ENCODE peak calls at places on chromosomes 2 and 18, in nine cellular contexts. One of them, this sample, is unnamed.

GRCh38 chr2:136860443-136860958 is 95.2 kb downstream of the THSD7B start:
- DNase-seq in foreskin fibroblast: no peak
- DNase-seq in HCT116: no peak
- DNase-seq in heart left ventricle: no peak
- DNase-seq in lung: no peak
- DNase-seq in Peyer's patch: no peak
- DNase-seq in neuronal stem cell: no peak
- DNase-seq in heart right ventricle: no peak
- DNase-seq in SK-N-SH: no peak
- DNase-seq in this sample: no peak

GRCh38 chr2:204727368-204727767 is 182.1 kb downstream of the PARD3B start:
- DNase-seq in foreskin fibroblast: no peak
- DNase-seq in HCT116: no peak
- DNase-seq in heart left ventricle: no peak
- DNase-seq in lung: no peak
- DNase-seq in Peyer's patch: no peak
- DNase-seq in neuronal stem cell: no peak
- DNase-seq in heart right ventricle: no peak
- DNase-seq in SK-N-SH: no peak
- DNase-seq in this sample: no peak

GRCh38 chr2:47631840-47632398 is 151.0 kb upstream of the MSH6 start:
- DNase-seq in foreskin fibroblast: peak; percentile 71
- DNase-seq in HCT116: peak; percentile 54
- DNase-seq in heart left ventricle: no peak
- DNase-seq in lung: peak; percentile 46
- DNase-seq in Peyer's patch: peak; percentile 49
- DNase-seq in neuronal stem cell: no peak
- DNase-seq in heart right ventricle: no peak
- DNase-seq in SK-N-SH: no peak
- DNase-seq in this sample: peak; percentile 23

GRCh38 chr2:151238527-151239487 is 22.9 kb downstream of the RBM43 start:
- DNase-seq in foreskin fibroblast: peak; percentile 92
- DNase-seq in HCT116: peak; percentile 45
- DNase-seq in heart left ventricle: peak; percentile 38
- DNase-seq in lung: peak; percentile 39
- DNase-seq in Peyer's patch: peak; percentile 63
- DNase-seq in neuronal stem cell: peak; percentile 59
- DNase-seq in heart right ventricle: no peak
- DNase-seq in SK-N-SH: peak; percentile 71
- DNase-seq in this sample: no peak

GRCh38 chr2:196500686-196501431 is 138.7 kb upstream of the CCDC150 start:
- DNase-seq in foreskin fibroblast: peak; percentile 9
- DNase-seq in HCT116: no peak
- DNase-seq in heart left ventricle: no peak
- DNase-seq in lung: no peak
- DNase-seq in Peyer's patch: no peak
- DNase-seq in neuronal stem cell: no peak
- DNase-seq in heart right ventricle: no peak
- DNase-seq in SK-N-SH: no peak
- DNase-seq in this sample: no peak

GRCh38 chr2:126839711-126840110 is 59.0 kb upstream of the TEX51 start:
- DNase-seq in foreskin fibroblast: no peak
- DNase-seq in HCT116: no peak
- DNase-seq in heart left ventricle: no peak
- DNase-seq in lung: no peak
- DNase-seq in Peyer's patch: peak; percentile 14
- DNase-seq in neuronal stem cell: no peak
- DNase-seq in heart right ventricle: no peak
- DNase-seq in SK-N-SH: peak; percentile 28
- DNase-seq in this sample: no peak

GRCh38 chr2:127348421-127349000 is 39.3 kb downstream of the MAP3K2 start:
- DNase-seq in foreskin fibroblast: peak; percentile 68
- DNase-seq in HCT116: no peak
- DNase-seq in heart left ventricle: no peak
- DNase-seq in lung: no peak
- DNase-seq in Peyer's patch: no peak
- DNase-seq in neuronal stem cell: no peak
- DNase-seq in heart right ventricle: no peak
- DNase-seq in SK-N-SH: no peak
- DNase-seq in this sample: no peak

GRCh38 chr2:50746526-50746925 is 285.4 kb downstream of the NRXN1 start:
- DNase-seq in foreskin fibroblast: peak; percentile 4
- DNase-seq in HCT116: peak; percentile 28
- DNase-seq in heart left ventricle: no peak
- DNase-seq in lung: no peak
- DNase-seq in Peyer's patch: no peak
- DNase-seq in neuronal stem cell: no peak
- DNase-seq in heart right ventricle: no peak
- DNase-seq in SK-N-SH: peak; percentile 12
- DNase-seq in this sample: no peak

GRCh38 chr2:175309799-175310198 is 128.3 kb upstream of the ATP5MC3 start:
- DNase-seq in foreskin fibroblast: peak; percentile 49
- DNase-seq in HCT116: peak; percentile 16
- DNase-seq in heart left ventricle: no peak
- DNase-seq in lung: no peak
- DNase-seq in Peyer's patch: no peak
- DNase-seq in neuronal stem cell: no peak
- DNase-seq in heart right ventricle: peak; percentile 16
- DNase-seq in SK-N-SH: peak; percentile 54
- DNase-seq in this sample: no peak

GRCh38 chr2:140658766-140659165 is 1472.0 kb downstream of the LRP1B start:
- DNase-seq in foreskin fibroblast: no peak
- DNase-seq in HCT116: no peak
- DNase-seq in heart left ventricle: no peak
- DNase-seq in lung: no peak
- DNase-seq in Peyer's patch: no peak
- DNase-seq in neuronal stem cell: no peak
- DNase-seq in heart right ventricle: no peak
- DNase-seq in SK-N-SH: no peak
- DNase-seq in this sample: no peak

GRCh38 chr18:74268175-74268574 is 23.6 kb downstream of the CYB5A start:
- DNase-seq in foreskin fibroblast: no peak
- DNase-seq in HCT116: no peak
- DNase-seq in heart left ventricle: no peak
- DNase-seq in lung: no peak
- DNase-seq in Peyer's patch: no peak
- DNase-seq in neuronal stem cell: no peak
- DNase-seq in heart right ventricle: no peak
- DNase-seq in SK-N-SH: no peak
- DNase-seq in this sample: no peak

GRCh38 chr18:68041327-68041726 is 524.8 kb upstream of the DSEL start:
- DNase-seq in foreskin fibroblast: peak; percentile 35
- DNase-seq in HCT116: no peak
- DNase-seq in heart left ventricle: no peak
- DNase-seq in lung: no peak
- DNase-seq in Peyer's patch: no peak
- DNase-seq in neuronal stem cell: no peak
- DNase-seq in heart right ventricle: no peak
- DNase-seq in SK-N-SH: no peak
- DNase-seq in this sample: no peak

GRCh38 chr2:23484767-23485166 is 99.8 kb downstream of the KLHL29 start:
- DNase-seq in foreskin fibroblast: no peak
- DNase-seq in HCT116: no peak
- DNase-seq in heart left ventricle: no peak
- DNase-seq in lung: no peak
- DNase-seq in Peyer's patch: no peak
- DNase-seq in neuronal stem cell: no peak
- DNase-seq in heart right ventricle: no peak
- DNase-seq in SK-N-SH: no peak
- DNase-seq in this sample: no peak

GRCh38 chr2:231677632-231678104 is 30.7 kb upstream of the PTMA start:
- DNase-seq in foreskin fibroblast: peak; percentile 87
- DNase-seq in HCT116: peak; percentile 73
- DNase-seq in heart left ventricle: peak; percentile 78
- DNase-seq in lung: peak; percentile 87
- DNase-seq in Peyer's patch: peak; percentile 96
- DNase-seq in neuronal stem cell: peak; percentile 82
- DNase-seq in heart right ventricle: peak; percentile 79
- DNase-seq in SK-N-SH: peak; percentile 80
- DNase-seq in this sample: peak; percentile 97

GRCh38 chr18:73136134-73136533 is 268.3 kb upstream of the NETO1 start:
- DNase-seq in foreskin fibroblast: peak; percentile 5
- DNase-seq in HCT116: no peak
- DNase-seq in heart left ventricle: no peak
- DNase-seq in lung: no peak
- DNase-seq in Peyer's patch: no peak
- DNase-seq in neuronal stem cell: no peak
- DNase-seq in heart right ventricle: no peak
- DNase-seq in SK-N-SH: no peak
- DNase-seq in this sample: no peak

GRCh38 chr18:9792565-9793226 is 84.6 kb downstream of the RAB31 start:
- DNase-seq in foreskin fibroblast: no peak
- DNase-seq in HCT116: no peak
- DNase-seq in heart left ventricle: no peak
- DNase-seq in lung: no peak
- DNase-seq in Peyer's patch: no peak
- DNase-seq in neuronal stem cell: no peak
- DNase-seq in heart right ventricle: no peak
- DNase-seq in SK-N-SH: peak; percentile 51
- DNase-seq in this sample: no peak

DNA sequence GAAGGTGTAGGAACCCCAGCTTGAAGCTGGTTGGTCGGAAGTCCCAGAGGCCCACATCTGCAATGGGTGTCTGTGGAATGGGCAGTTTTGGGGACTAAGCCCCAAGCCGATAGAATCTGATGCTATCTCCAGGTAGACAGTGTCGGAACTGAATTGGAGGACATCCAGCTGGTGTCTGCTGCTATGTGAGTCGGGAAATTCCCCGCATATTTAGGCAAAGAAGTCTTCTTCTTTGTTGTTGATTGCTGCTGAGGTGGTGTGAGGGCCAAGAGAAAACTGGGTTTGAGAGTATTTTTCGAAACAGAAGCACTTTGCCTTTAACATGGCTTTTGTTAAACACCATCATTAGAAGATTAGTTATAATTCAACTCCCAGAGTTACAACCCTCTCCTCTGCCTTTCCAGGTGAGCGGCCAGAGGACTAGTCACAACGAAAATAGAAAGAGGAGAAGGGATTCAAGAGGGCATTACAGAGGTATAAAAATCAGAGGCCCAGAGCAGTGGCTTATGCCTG is 49.4 kb upstream of the ACTR3 start:
- DNase-seq in foreskin fibroblast: no peak
- DNase-seq in HCT116: no peak
- DNase-seq in heart left ventricle: no peak
- DNase-seq in lung: no peak
- DNase-seq in Peyer's patch: no peak
- DNase-seq in neuronal stem cell: no peak
- DNase-seq in heart right ventricle: no peak
- DNase-seq in SK-N-SH: no peak
- DNase-seq in this sample: no peak
- H3K4me3 ChIP-seq in foreskin fibroblast: no peak overlapping the region
- H3K4me3 ChIP-seq in HCT116: no peak overlapping the region
- H3K4me3 ChIP-seq in heart left ventricle: no peak overlapping the region
- H3K4me3 ChIP-seq in lung: no peak overlapping the region
- H3K4me3 ChIP-seq in Peyer's patch: no peak overlapping the region
- H3K4me3 ChIP-seq in neuronal stem cell: no peak overlapping the region
- H3K4me3 ChIP-seq in heart right ventricle: no peak overlapping the region
- H3K4me3 ChIP-seq in SK-N-SH: no peak overlapping the region
- H3K4me3 ChIP-seq in this sample: no peak overlapping the region

GRCh38 chr2:218003265-218003950 is 613 bp upstream of the TNS1 start:
- DNase-seq in foreskin fibroblast: peak; percentile 92
- DNase-seq in HCT116: no peak
- DNase-seq in heart left ventricle: peak; percentile 55
- DNase-seq in lung: no peak
- DNase-seq in Peyer's patch: no peak
- DNase-seq in neuronal stem cell: no peak
- DNase-seq in heart right ventricle: no peak
- DNase-seq in SK-N-SH: peak; percentile 88
- DNase-seq in this sample: no peak

GRCh38 chr2:218002792-218003191 is at the start of gene TNS1:
- DNase-seq in foreskin fibroblast: peak; percentile 85
- DNase-seq in HCT116: no peak
- DNase-seq in heart left ventricle: no peak
- DNase-seq in lung: no peak
- DNase-seq in Peyer's patch: no peak
- DNase-seq in neuronal stem cell: no peak
- DNase-seq in heart right ventricle: peak; percentile 62
- DNase-seq in SK-N-SH: peak; percentile 73
- DNase-seq in this sample: no peak

GRCh38 chr2:218000137-218000536 is 2.7 kb downstream of the TNS1 start:
- DNase-seq in foreskin fibroblast: peak; percentile 93
- DNase-seq in HCT116: no peak
- DNase-seq in heart left ventricle: no peak
- DNase-seq in lung: no peak
- DNase-seq in Peyer's patch: no peak
- DNase-seq in neuronal stem cell: no peak
- DNase-seq in heart right ventricle: no peak
- DNase-seq in SK-N-SH: no peak
- DNase-seq in this sample: no peak

GRCh38 chr2:218002103-218002502 is 692 bp downstream of the TNS1 start:
- DNase-seq in foreskin fibroblast: peak; percentile 56
- DNase-seq in HCT116: no peak
- DNase-seq in heart left ventricle: no peak
- DNase-seq in lung: no peak
- DNase-seq in Peyer's patch: no peak
- DNase-seq in neuronal stem cell: no peak
- DNase-seq in heart right ventricle: no peak
- DNase-seq in SK-N-SH: peak; percentile 44
- DNase-seq in this sample: no peak

GRCh38 chr2:218001629-218002028 is 1.2 kb downstream of the TNS1 start:
- DNase-seq in foreskin fibroblast: peak; percentile 26
- DNase-seq in HCT116: no peak
- DNase-seq in heart left ventricle: no peak
- DNase-seq in lung: no peak
- DNase-seq in Peyer's patch: no peak
- DNase-seq in neuronal stem cell: no peak
- DNase-seq in heart right ventricle: no peak
- DNase-seq in SK-N-SH: peak; percentile 61
- DNase-seq in this sample: no peak
- H3K4me3 ChIP-seq in foreskin fibroblast: peak overlapping the region; percentile 85
- H3K4me3 ChIP-seq in HCT116: no peak overlapping the region
- H3K4me3 ChIP-seq in heart left ventricle: peak overlapping the region; percentile 49
- H3K4me3 ChIP-seq in lung: no peak overlapping the region
- H3K4me3 ChIP-seq in Peyer's patch: no peak overlapping the region
- H3K4me3 ChIP-seq in neuronal stem cell: no peak overlapping the region
- H3K4me3 ChIP-seq in heart right ventricle: peak overlapping the region; percentile 35
- H3K4me3 ChIP-seq in SK-N-SH: peak overlapping the region; percentile 69
- H3K4me3 ChIP-seq in this sample: no peak overlapping the region

DNA sequence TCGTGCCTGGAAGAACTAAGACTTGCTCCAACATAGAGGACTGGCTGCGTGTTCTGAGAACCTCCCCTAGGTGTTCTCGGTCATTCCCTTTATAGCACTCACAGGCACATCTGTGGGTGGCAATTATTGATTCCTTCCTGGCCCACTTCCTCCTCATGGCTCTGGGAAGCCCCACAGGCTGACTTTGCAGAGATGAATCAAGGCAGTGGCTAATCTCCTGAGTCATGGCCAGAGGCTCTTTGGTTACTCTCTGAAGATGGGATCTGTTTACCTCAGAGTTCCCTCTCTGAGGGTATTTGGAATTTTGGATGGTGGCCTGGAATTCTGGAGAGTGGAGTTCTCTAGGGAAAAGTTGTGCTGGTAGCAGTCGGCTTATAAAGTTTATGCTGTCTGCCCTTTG is 105.0 kb downstream of the PLCL1 start:
- DNase-seq in foreskin fibroblast: peak; percentile 87
- DNase-seq in HCT116: peak; percentile 6
- DNase-seq in heart left ventricle: no peak
- DNase-seq in lung: no peak
- DNase-seq in Peyer's patch: no peak
- DNase-seq in neuronal stem cell: no peak
- DNase-seq in heart right ventricle: no peak
- DNase-seq in SK-N-SH: no peak
- DNase-seq in this sample: no peak
- H3K4me3 ChIP-seq in foreskin fibroblast: no peak overlapping the region
- H3K4me3 ChIP-seq in HCT116: no peak overlapping the region
- H3K4me3 ChIP-seq in heart left ventricle: no peak overlapping the region
- H3K4me3 ChIP-seq in lung: no peak overlapping the region
- H3K4me3 ChIP-seq in Peyer's patch: no peak overlapping the region
- H3K4me3 ChIP-seq in neuronal stem cell: no peak overlapping the region
- H3K4me3 ChIP-seq in heart right ventricle: no peak overlapping the region
- H3K4me3 ChIP-seq in SK-N-SH: no peak overlapping the region
- H3K4me3 ChIP-seq in this sample: no peak overlapping the region

GRCh38 chr2:10432315-10433181 is 15.6 kb downstream of the ODC1 start:
- DNase-seq in foreskin fibroblast: no peak
- DNase-seq in HCT116: no peak
- DNase-seq in heart left ventricle: no peak
- DNase-seq in lung: peak; percentile 46
- DNase-seq in Peyer's patch: peak; percentile 84
- DNase-seq in neuronal stem cell: no peak
- DNase-seq in heart right ventricle: no peak
- DNase-seq in SK-N-SH: peak; percentile 55
- DNase-seq in this sample: no peak
- H3K4me3 ChIP-seq in foreskin fibroblast: no peak overlapping the region
- H3K4me3 ChIP-seq in HCT116: peak overlapping the region; percentile 59
- H3K4me3 ChIP-seq in heart left ventricle: peak overlapping the region; percentile 22
- H3K4me3 ChIP-seq in lung: no peak overlapping the region
- H3K4me3 ChIP-seq in Peyer's patch: peak overlapping the region; percentile 30
- H3K4me3 ChIP-seq in neuronal stem cell: peak overlapping the region; percentile 67
- H3K4me3 ChIP-seq in heart right ventricle: no peak overlapping the region
- H3K4me3 ChIP-seq in SK-N-SH: no peak overlapping the region
- H3K4me3 ChIP-seq in this sample: no peak overlapping the region